ENCODE peak calls at places on chromosomes 7 and 10, in eight cellular contexts. Q is tibial artery, T is Daoy, K is ovary, M is EH, O is ACHN, F is head of caudate nucleus, B is A172. P is an unnamed sample.

GRCh38 chr10:112875474-112876267 is 74.4 kb upstream of the TCF7L2 start:
- DNase-seq in Q (no peak), T (peak), K (no peak), M (peak), O (peak), F (no peak), B (peak), P (no peak)

GRCh38 chr7:13166801-13167200 is 479.4 kb downstream of the ARL4A start:
- DNase-seq in Q (no peak), T (no peak), K (no peak), M (no peak), O (no peak), F (no peak), B (no peak), P (no peak)

GRCh38 chr10:44973323-44974081 is 5.1 kb downstream of the DEPP1 start:
- DNase-seq in Q (no peak), T (no peak), K (peak), M (no peak), O (no peak), F (no peak), B (no peak), P (no peak)

GRCh38 chr7:2637505-2638223 is 5.9 kb downstream of the TTYH3 start:
- DNase-seq in Q (peak), T (no peak), K (no peak), M (no peak), O (no peak), F (peak), B (no peak), P (peak)

GRCh38 chr7:47239927-47240570 is 341.9 kb downstream of the TNS3 start:
- DNase-seq in Q (no peak), T (no peak), K (peak), M (no peak), O (no peak), F (no peak), B (no peak), P (no peak)

GRCh38 chr7:27551803-27552202 is 110.9 kb downstream of the HIBADH start:
- DNase-seq in Q (no peak), T (no peak), K (no peak), M (no peak), O (no peak), F (no peak), B (no peak), P (no peak)

GRCh38 chr10:75466886-75467285 is 35.5 kb downstream of the LRMDA start:
- DNase-seq in Q (no peak), T (no peak), K (no peak), M (no peak), O (no peak), F (no peak), B (peak), P (no peak)

GRCh38 chr10:65377687-65378086 is 1548.1 kb upstream of the LRRTM3 start:
- DNase-seq in Q (no peak), T (no peak), K (no peak), M (no peak), O (no peak), F (no peak), B (no peak), P (no peak)

GRCh38 chr7:149490083-149490482 is 7.5 kb downstream of the ZNF746 start:
- DNase-seq in Q (no peak), T (no peak), K (peak), M (no peak), O (no peak), F (no peak), B (no peak), P (no peak)

GRCh38 chr7:150413640-150414081 is 34.5 kb downstream of the ZNF775 start:
- DNase-seq in Q (no peak), T (no peak), K (no peak), M (no peak), O (no peak), F (no peak), B (no peak), P (no peak)

GRCh38 chr7:114835861-114836260 is 86.0 kb upstream of the MDFIC start:
- DNase-seq in Q (no peak), T (no peak), K (no peak), M (no peak), O (no peak), F (no peak), B (no peak), P (no peak)

GRCh38 chr10:47031251-47031952 is 120.2 kb downstream of the PTPN20 start:
- DNase-seq in Q (no peak), T (peak), K (no peak), M (peak), O (peak), F (peak), B (no peak), P (no peak)

GRCh38 chr10:17213646-17214349 is 12.3 kb upstream of the TRDMT1 start:
- DNase-seq in Q (no peak), T (peak), K (no peak), M (peak), O (no peak), F (no peak), B (no peak), P (no peak)

GRCh38 chr10:16458196-16458977 is 21.6 kb downstream of the PTER start:
- DNase-seq in Q (no peak), T (no peak), K (no peak), M (no peak), O (no peak), F (no peak), B (no peak), P (no peak)

GRCh38 chr10:19749185-19749729 is 67.0 kb upstream of the PLXDC2 start:
- DNase-seq in Q (no peak), T (no peak), K (no peak), M (peak), O (no peak), F (no peak), B (peak), P (no peak)

GRCh38 chr10:62850646-62851045 is 34.5 kb upstream of the EGR2 start:
- DNase-seq in Q (no peak), T (no peak), K (no peak), M (no peak), O (no peak), F (no peak), B (no peak), P (no peak)

GRCh38 chr10:79608505-79609375 is 2.0 kb upstream of the SFTPA1 start:
- DNase-seq in Q (no peak), T (peak), K (no peak), M (peak), O (peak), F (peak), B (no peak), P (peak)

GRCh38 chr10:55174419-55174818 is 373.4 kb upstream of the PCDH15 start:
- DNase-seq in Q (no peak), T (no peak), K (no peak), M (no peak), O (peak), F (no peak), B (no peak), P (no peak)

GRCh38 chr7:145212050-145212449 is 376.2 kb upstream of the TPK1 start:
- DNase-seq in Q (no peak), T (peak), K (no peak), M (no peak), O (no peak), F (peak), B (no peak), P (no peak)

GRCh38 chr10:35834916-35835499 is 192.9 kb upstream of the FZD8 start:
- DNase-seq in Q (no peak), T (no peak), K (no peak), M (no peak), O (no peak), F (no peak), B (no peak), P (no peak)

GRCh38 chr10:120433176-120433575 is 23.9 kb upstream of the PLPP4 start:
- DNase-seq in Q (no peak), T (no peak), K (no peak), M (no peak), O (no peak), F (no peak), B (no peak), P (no peak)

GRCh38 chr7:91265693-91266066 is 1.4 kb downstream of the FZD1 start:
- DNase-seq in Q (no peak), T (no peak), K (no peak), M (no peak), O (no peak), F (no peak), B (no peak), P (no peak)

GRCh38 chr10:83957168-83957750 is 182.1 kb upstream of the GHITM start:
- DNase-seq in Q (no peak), T (no peak), K (no peak), M (no peak), O (no peak), F (no peak), B (no peak), P (no peak)